ENCODE peak calls at places on chromosomes 11 and 22, in eight cellular contexts. One of them, this sample, is unnamed.

GRCh38 chr22:19514831-19515565 is 9.2 kb downstream of the CLDN5 start:
- DNase-seq in psoas muscle: no peak
- DNase-seq in frontal cortex: no peak
- DNase-seq in spleen: no peak
- DNase-seq in KG1: no peak
- DNase-seq in stimulated activated CD8-positive, alpha-beta memory T cell treated with anti-CD3 and anti-CD28 coated beads, Interleukin-4, amount 100 ng/mL, for 1 hour: no peak
- DNase-seq in M059J: no peak
- DNase-seq in nephron progenitor cell: no peak
- DNase-seq in this sample: no peak

GRCh38 chr11:79438631-79439429 is 2.0 kb downstream of the TENM4 start:
- DNase-seq in psoas muscle: no peak
- DNase-seq in frontal cortex: peak; percentile 53
- DNase-seq in spleen: no peak
- DNase-seq in KG1: no peak
- DNase-seq in stimulated activated CD8-positive, alpha-beta memory T cell treated with anti-CD3 and anti-CD28 coated beads, Interleukin-4, amount 100 ng/mL, for 1 hour: no peak
- DNase-seq in M059J: peak; percentile 66
- DNase-seq in nephron progenitor cell: peak; percentile 22
- DNase-seq in this sample: no peak

GRCh38 chr22:44366372-44367310 is 53.9 kb upstream of the SHISAL1 start:
- DNase-seq in psoas muscle: peak; percentile 12
- DNase-seq in frontal cortex: no peak
- DNase-seq in spleen: peak; percentile 73
- DNase-seq in KG1: no peak
- DNase-seq in stimulated activated CD8-positive, alpha-beta memory T cell treated with anti-CD3 and anti-CD28 coated beads, Interleukin-4, amount 100 ng/mL, for 1 hour: no peak
- DNase-seq in M059J: peak; percentile 14
- DNase-seq in nephron progenitor cell: no peak
- DNase-seq in this sample: no peak

GRCh38 chr22:26054846-26055245 is 114.4 kb upstream of the SEZ6L start:
- DNase-seq in psoas muscle: no peak
- DNase-seq in frontal cortex: no peak
- DNase-seq in spleen: no peak
- DNase-seq in KG1: no peak
- DNase-seq in stimulated activated CD8-positive, alpha-beta memory T cell treated with anti-CD3 and anti-CD28 coated beads, Interleukin-4, amount 100 ng/mL, for 1 hour: no peak
- DNase-seq in M059J: no peak
- DNase-seq in nephron progenitor cell: no peak
- DNase-seq in this sample: no peak

GRCh38 chr11:66072518-66072917 is 2.4 kb downstream of the PACS1 start:
- DNase-seq in psoas muscle: no peak
- DNase-seq in frontal cortex: no peak
- DNase-seq in spleen: no peak
- DNase-seq in KG1: no peak
- DNase-seq in stimulated activated CD8-positive, alpha-beta memory T cell treated with anti-CD3 and anti-CD28 coated beads, Interleukin-4, amount 100 ng/mL, for 1 hour: no peak
- DNase-seq in M059J: no peak
- DNase-seq in nephron progenitor cell: no peak
- DNase-seq in this sample: no peak

GRCh38 chr11:119671561-119672015 is 57.4 kb downstream of the NECTIN1 start:
- DNase-seq in psoas muscle: no peak
- DNase-seq in frontal cortex: peak; percentile 66
- DNase-seq in spleen: no peak
- DNase-seq in KG1: no peak
- DNase-seq in stimulated activated CD8-positive, alpha-beta memory T cell treated with anti-CD3 and anti-CD28 coated beads, Interleukin-4, amount 100 ng/mL, for 1 hour: no peak
- DNase-seq in M059J: no peak
- DNase-seq in nephron progenitor cell: no peak
- DNase-seq in this sample: no peak

GRCh38 chr22:26666035-26666338 is 8.6 kb downstream of the MIAT start:
- DNase-seq in psoas muscle: no peak
- DNase-seq in frontal cortex: no peak
- DNase-seq in spleen: peak; percentile 35
- DNase-seq in KG1: no peak
- DNase-seq in stimulated activated CD8-positive, alpha-beta memory T cell treated with anti-CD3 and anti-CD28 coated beads, Interleukin-4, amount 100 ng/mL, for 1 hour: no peak
- DNase-seq in M059J: no peak
- DNase-seq in nephron progenitor cell: no peak
- DNase-seq in this sample: no peak

GRCh38 chr11:121340010-121340580 is 47.5 kb downstream of the SC5D start:
- DNase-seq in psoas muscle: no peak
- DNase-seq in frontal cortex: no peak
- DNase-seq in spleen: no peak
- DNase-seq in KG1: no peak
- DNase-seq in stimulated activated CD8-positive, alpha-beta memory T cell treated with anti-CD3 and anti-CD28 coated beads, Interleukin-4, amount 100 ng/mL, for 1 hour: no peak
- DNase-seq in M059J: no peak
- DNase-seq in nephron progenitor cell: no peak
- DNase-seq in this sample: no peak

GRCh38 chr11:126646701-126647209 is 291.3 kb downstream of the ST3GAL4 start:
- DNase-seq in psoas muscle: no peak
- DNase-seq in frontal cortex: no peak
- DNase-seq in spleen: no peak
- DNase-seq in KG1: no peak
- DNase-seq in stimulated activated CD8-positive, alpha-beta memory T cell treated with anti-CD3 and anti-CD28 coated beads, Interleukin-4, amount 100 ng/mL, for 1 hour: no peak
- DNase-seq in M059J: peak; percentile 65
- DNase-seq in nephron progenitor cell: no peak
- DNase-seq in this sample: no peak

GRCh38 chr22:45105281-45105700 is 58.4 kb upstream of the NUP50 start:
- DNase-seq in psoas muscle: no peak
- DNase-seq in frontal cortex: no peak
- DNase-seq in spleen: no peak
- DNase-seq in KG1: no peak
- DNase-seq in stimulated activated CD8-positive, alpha-beta memory T cell treated with anti-CD3 and anti-CD28 coated beads, Interleukin-4, amount 100 ng/mL, for 1 hour: no peak
- DNase-seq in M059J: peak; percentile 72
- DNase-seq in nephron progenitor cell: no peak
- DNase-seq in this sample: peak; percentile 11

GRCh38 chr11:4699697-4700435 is 2.2 kb upstream of the OR51E2 start:
- DNase-seq in psoas muscle: no peak
- DNase-seq in frontal cortex: no peak
- DNase-seq in spleen: no peak
- DNase-seq in KG1: no peak
- DNase-seq in stimulated activated CD8-positive, alpha-beta memory T cell treated with anti-CD3 and anti-CD28 coated beads, Interleukin-4, amount 100 ng/mL, for 1 hour: no peak
- DNase-seq in M059J: no peak
- DNase-seq in nephron progenitor cell: no peak
- DNase-seq in this sample: no peak

GRCh38 chr11:46665356-46665755 is 35.1 kb downstream of the ARHGAP1 start:
- DNase-seq in psoas muscle: no peak
- DNase-seq in frontal cortex: no peak
- DNase-seq in spleen: no peak
- DNase-seq in KG1: no peak
- DNase-seq in stimulated activated CD8-positive, alpha-beta memory T cell treated with anti-CD3 and anti-CD28 coated beads, Interleukin-4, amount 100 ng/mL, for 1 hour: no peak
- DNase-seq in M059J: no peak
- DNase-seq in nephron progenitor cell: no peak
- DNase-seq in this sample: no peak

GRCh38 chr22:11628651-11629511 is 3899.1 kb upstream of the OR11H1 start:
- DNase-seq in psoas muscle: no peak
- DNase-seq in frontal cortex: no peak
- DNase-seq in spleen: peak; percentile 79
- DNase-seq in KG1: no peak
- DNase-seq in stimulated activated CD8-positive, alpha-beta memory T cell treated with anti-CD3 and anti-CD28 coated beads, Interleukin-4, amount 100 ng/mL, for 1 hour: no peak
- DNase-seq in M059J: no peak
- DNase-seq in nephron progenitor cell: no peak
- DNase-seq in this sample: no peak

GRCh38 chr11:113256431-113257227 is 57.8 kb upstream of the TTC12 start:
- DNase-seq in psoas muscle: no peak
- DNase-seq in frontal cortex: no peak
- DNase-seq in spleen: no peak
- DNase-seq in KG1: no peak
- DNase-seq in stimulated activated CD8-positive, alpha-beta memory T cell treated with anti-CD3 and anti-CD28 coated beads, Interleukin-4, amount 100 ng/mL, for 1 hour: no peak
- DNase-seq in M059J: no peak
- DNase-seq in nephron progenitor cell: no peak
- DNase-seq in this sample: no peak

GRCh38 chr11:99068832-99069231 is 48.1 kb downstream of the CNTN5 start:
- DNase-seq in psoas muscle: no peak
- DNase-seq in frontal cortex: no peak
- DNase-seq in spleen: no peak
- DNase-seq in KG1: no peak
- DNase-seq in stimulated activated CD8-positive, alpha-beta memory T cell treated with anti-CD3 and anti-CD28 coated beads, Interleukin-4, amount 100 ng/mL, for 1 hour: no peak
- DNase-seq in M059J: peak; percentile 71
- DNase-seq in nephron progenitor cell: no peak
- DNase-seq in this sample: no peak

GRCh38 chr11:131423715-131424114 is 53.3 kb downstream of the NTM start:
- DNase-seq in psoas muscle: no peak
- DNase-seq in frontal cortex: no peak
- DNase-seq in spleen: no peak
- DNase-seq in KG1: no peak
- DNase-seq in stimulated activated CD8-positive, alpha-beta memory T cell treated with anti-CD3 and anti-CD28 coated beads, Interleukin-4, amount 100 ng/mL, for 1 hour: no peak
- DNase-seq in M059J: peak; percentile 17
- DNase-seq in nephron progenitor cell: no peak
- DNase-seq in this sample: peak; percentile 84

GRCh38 chr11:87306260-87306861 is 268.6 kb downstream of the TMEM135 start:
- DNase-seq in psoas muscle: no peak
- DNase-seq in frontal cortex: no peak
- DNase-seq in spleen: no peak
- DNase-seq in KG1: no peak
- DNase-seq in stimulated activated CD8-positive, alpha-beta memory T cell treated with anti-CD3 and anti-CD28 coated beads, Interleukin-4, amount 100 ng/mL, for 1 hour: no peak
- DNase-seq in M059J: no peak
- DNase-seq in nephron progenitor cell: no peak
- DNase-seq in this sample: no peak

GRCh38 chr11:44162004-44162403 is 66.5 kb downstream of the EXT2 start:
- DNase-seq in psoas muscle: no peak
- DNase-seq in frontal cortex: no peak
- DNase-seq in spleen: no peak
- DNase-seq in KG1: no peak
- DNase-seq in stimulated activated CD8-positive, alpha-beta memory T cell treated with anti-CD3 and anti-CD28 coated beads, Interleukin-4, amount 100 ng/mL, for 1 hour: no peak
- DNase-seq in M059J: no peak
- DNase-seq in nephron progenitor cell: no peak
- DNase-seq in this sample: no peak

GRCh38 chr11:60936467-60937143 is 12.3 kb downstream of the TMEM132A start:
- DNase-seq in psoas muscle: no peak
- DNase-seq in frontal cortex: no peak
- DNase-seq in spleen: peak; percentile 75
- DNase-seq in KG1: no peak
- DNase-seq in stimulated activated CD8-positive, alpha-beta memory T cell treated with anti-CD3 and anti-CD28 coated beads, Interleukin-4, amount 100 ng/mL, for 1 hour: no peak
- DNase-seq in M059J: no peak
- DNase-seq in nephron progenitor cell: no peak
- DNase-seq in this sample: no peak

This sample was measured in small intestine.